ENCODE peak calls at places on chromosomes 11 and 22, in four cellular contexts. L is HepG2, Z is GM12878, S is K562. R is an unnamed sample.

GRCh38 chr11:35796542-35796941 is 134.0 kb downstream of the TRIM44 start:
- DNase-seq in L (no peak), Z (no peak), S (no peak), R (no peak)

GRCh38 chr22:45997077-45997774 is 20.3 kb upstream of the WNT7B start:
- DNase-seq in L (no peak), Z (no peak), S (no peak), R (no peak)

GRCh38 chr11:131378931-131379330 is 8.5 kb downstream of the NTM start:
- DNase-seq in L (no peak), Z (peak), S (no peak), R (no peak)

GRCh38 chr11:118633319-118633690 is 25.9 kb downstream of the PHLDB1 start:
- DNase-seq in L (no peak), Z (no peak), S (no peak), R (no peak)

GRCh38 chr11:29634248-29634647 is 382.6 kb downstream of the KCNA4 start:
- DNase-seq in L (no peak), Z (no peak), S (no peak), R (no peak)

GRCh38 chr11:61885166-61885778 is 6.1 kb downstream of the FADS3 start:
- DNase-seq in L (no peak), Z (no peak), S (peak), R (no peak)

GRCh38 chr11:134725211-134725610 is 313.2 kb upstream of the B3GAT1 start:
- DNase-seq in L (no peak), Z (no peak), S (no peak), R (no peak)

GRCh38 chr22:49026476-49027121 is 801.1 kb downstream of the BRD1 start:
- DNase-seq in L (no peak), Z (no peak), S (no peak), R (peak)

GRCh38 chr22:31122532-31123291 is at the start of gene INPP5J:
- DNase-seq in L (peak), Z (no peak), S (no peak), R (peak)

GRCh38 chr11:114081641-114082414 is 22.3 kb downstream of the ZBTB16 start:
- DNase-seq in L (no peak), Z (no peak), S (no peak), R (no peak)

GRCh38 chr11:78354741-78355705 is 62.6 kb downstream of the GAB2 start:
- DNase-seq in L (no peak), Z (no peak), S (peak), R (no peak)

GRCh38 chr11:898160-898517 is 12.5 kb downstream of the CHID1 start:
- DNase-seq in L (peak), Z (no peak), S (peak), R (peak)

GRCh38 chr11:102431404-102431803 is 21.2 kb downstream of the TMEM123 start:
- DNase-seq in L (no peak), Z (no peak), S (no peak), R (no peak)

GRCh38 chr11:44029507-44029845 is 18.3 kb upstream of the ACCSL start:
- DNase-seq in L (no peak), Z (no peak), S (no peak), R (no peak)

GRCh38 chr11:67410369-67410831 is 5.1 kb upstream of the CARNS1 start:
- DNase-seq in L (no peak), Z (no peak), S (no peak), R (no peak)

GRCh38 chr11:369336-370018 is at the start of gene B4GALNT4:
- DNase-seq in L (no peak), Z (no peak), S (peak), R (peak)

GRCh38 chr11:46238078-46238966 is 39.1 kb upstream of the CREB3L1 start:
- DNase-seq in L (no peak), Z (no peak), S (peak), R (peak)

GRCh38 chr11:6258571-6258998 is 1.1 kb upstream of the CCKBR start:
- DNase-seq in L (no peak), Z (no peak), S (no peak), R (peak)

GRCh38 chr11:64900263-64900678 is 16.7 kb downstream of the ATG2A start:
- DNase-seq in L (no peak), Z (no peak), S (no peak), R (no peak)

GRCh38 chr11:62925745-62926668 is 4.8 kb upstream of the CHRM1 start:
- DNase-seq in L (no peak), Z (no peak), S (no peak), R (peak)

GRCh38 chr11:792873-793272 is 3.0 kb upstream of the CEND1 start:
- DNase-seq in L (no peak), Z (no peak), S (no peak), R (no peak)

GRCh38 chr22:27462190-27462589 is 339.4 kb downstream of the MN1 start:
- DNase-seq in L (peak), Z (no peak), S (no peak), R (no peak)

GRCh38 chr11:2990617-2991476 is 1.3 kb downstream of the NAP1L4 start:
- DNase-seq in L (peak), Z (no peak), S (peak), R (no peak)

GRCh38 chr11:58963551-58964075 is 24.3 kb downstream of the GLYATL1 start:
- DNase-seq in L (no peak), Z (no peak), S (peak), R (peak)

GRCh38 chr11:76102772-76103171 is 103.5 kb downstream of the WNT11 start:
- DNase-seq in L (no peak), Z (no peak), S (peak), R (no peak)

GRCh38 chr22:31276426-31277167 is 15.7 kb downstream of the PIK3IP1 start:
- DNase-seq in L (no peak), Z (no peak), S (no peak), R (no peak)

GRCh38 chr11:17014774-17015638 is 792 bp upstream of the PLEKHA7 start:
- DNase-seq in L (peak), Z (no peak), S (peak), R (peak)

GRCh38 chr11:556857-557256 is 3.7 kb downstream of the LMNTD2 start:
- DNase-seq in L (no peak), Z (no peak), S (no peak), R (no peak)

GRCh38 chr11:75924966-75925784 is 110.2 kb downstream of the UVRAG start:
- DNase-seq in L (no peak), Z (no peak), S (no peak), R (no peak)

GRCh38 chr11:10456519-10456918 is 1.5 kb downstream of the AMPD3 start:
- DNase-seq in L (no peak), Z (no peak), S (peak), R (no peak)

GRCh38 chr11:10455637-10456487 is 798 bp downstream of the AMPD3 start:
- DNase-seq in L (peak), Z (peak), S (peak), R (peak)

GRCh38 chr11:10454506-10454901 is 560 bp upstream of the AMPD3 start:
- DNase-seq in L (no peak), Z (no peak), S (no peak), R (no peak)

GRCh38 chr11:10453261-10453660 is 1.8 kb upstream of the AMPD3 start:
- DNase-seq in L (no peak), Z (no peak), S (no peak), R (no peak)

DNA sequence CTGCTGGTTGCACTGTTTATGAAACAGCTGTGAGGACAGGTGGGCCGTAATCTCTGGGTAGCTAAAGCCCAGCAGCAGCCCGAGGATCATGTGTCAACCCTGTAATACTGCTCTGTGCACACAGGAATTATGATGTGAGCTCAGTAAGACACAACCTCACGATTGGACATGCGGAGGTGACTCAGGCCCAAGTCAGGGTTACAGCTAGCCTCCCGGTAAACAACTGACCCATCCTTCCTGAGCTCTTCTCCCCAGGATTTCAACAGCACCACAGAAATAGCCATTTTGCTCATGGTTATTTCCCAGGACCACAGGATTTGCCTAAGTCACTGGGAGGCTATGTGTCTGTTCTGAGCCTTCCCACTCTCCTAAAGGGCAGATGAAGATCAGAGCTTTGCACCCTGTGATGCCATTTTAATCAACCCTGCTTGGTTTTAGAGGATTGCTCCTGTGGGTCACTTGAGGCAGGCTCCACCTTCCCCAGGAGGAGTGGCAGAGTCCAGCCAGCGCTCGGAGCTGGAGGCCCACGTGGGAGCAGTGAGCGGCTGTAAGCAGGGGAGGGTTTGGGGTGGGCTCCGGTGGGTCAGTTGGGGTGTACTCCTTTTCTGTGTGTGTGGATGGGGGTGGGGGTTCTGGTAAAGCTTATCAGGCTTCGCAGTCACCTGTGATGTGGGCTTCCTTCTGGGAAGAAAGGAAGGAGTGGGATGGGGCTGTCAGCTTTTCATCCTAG is at the start of gene AMPD3:
- DNase-seq in L (peak), Z (peak), S (peak), R (no peak)
- TF ChIP-seq NR2C2 in L (no peak), Z (no peak), S (no peak), R (no peak)

DNA sequence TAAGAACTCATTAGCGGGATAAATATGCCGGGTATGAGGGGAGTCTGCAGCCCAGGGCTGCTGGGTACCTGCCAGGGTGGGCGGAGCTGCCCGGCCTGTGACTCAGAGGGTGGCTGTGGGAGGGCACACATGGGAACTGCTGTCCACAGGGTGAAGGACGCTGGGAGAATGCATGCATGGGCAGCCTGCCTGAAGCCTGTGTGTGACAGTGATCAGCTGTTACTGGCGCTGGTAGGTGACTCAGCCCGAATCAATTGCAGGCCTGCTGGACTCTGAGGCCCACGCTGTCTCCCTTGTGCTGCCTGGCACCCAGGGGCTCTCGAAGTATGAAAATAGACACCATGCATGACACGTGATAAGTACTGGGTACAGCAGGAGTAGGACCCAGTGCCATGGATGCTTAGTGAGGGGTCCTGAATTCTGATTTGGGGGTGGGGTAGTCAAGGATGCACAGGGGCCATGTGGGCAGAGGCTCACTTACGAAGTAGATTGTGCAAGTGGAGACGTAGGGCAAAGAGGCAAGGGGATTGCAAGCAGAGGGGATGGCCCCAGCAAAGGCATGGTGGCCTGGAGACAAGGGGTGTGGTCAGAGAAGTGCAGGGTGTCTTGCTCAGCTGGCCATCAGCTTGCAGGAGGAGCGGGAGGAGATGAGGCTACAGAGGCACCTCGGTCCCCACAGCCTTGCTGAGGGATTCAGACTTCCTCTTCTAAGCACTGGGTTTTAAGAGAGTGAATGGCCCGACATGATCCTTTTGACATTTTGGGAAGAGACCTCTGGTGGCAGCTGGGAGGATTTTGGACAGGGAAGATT is 36.5 kb downstream of the GRIK4 start:
- DNase-seq in L (peak), Z (no peak), S (no peak), R (no peak)
- TF ChIP-seq NR2C2 in L (no peak), Z (no peak), S (no peak), R (no peak)

GRCh38 chr11:69711824-69712801 is 8.3 kb upstream of the FGF19 start:
- DNase-seq in L (no peak), Z (no peak), S (no peak), R (no peak)
- TF ChIP-seq NR2C2 in L (no peak), Z (no peak), S (no peak), R (no peak)

GRCh38 chr11:103476874-103477273 is 367.6 kb downstream of the DYNC2H1 start:
- DNase-seq in L (no peak), Z (no peak), S (no peak), R (no peak)
- TF ChIP-seq NR2C2 in L (no peak), Z (no peak), S (no peak), R (no peak)

R was measured in WTC11.